ENCODE peak calls at places on chromosome 9, in seven cellular contexts. S, E, B, Y, K, W and V are unnamed samples.

GRCh38 chr9:36584626-36585460 is 12.1 kb downstream of the MELK start:
- DNase-seq in Y (no peak), K (peak; percentile 68), E (peak; percentile 25), B (no peak), W (peak; percentile 38), S (no peak), V (peak; percentile 86)

GRCh38 chr9:99896119-99896518 is 10.3 kb upstream of the STX17 start:
- DNase-seq in Y (no peak), W (no peak), B (no peak), E (no peak), K (no peak), S (no peak), V (no peak)

GRCh38 chr9:69027355-69028097 is 8.0 kb upstream of the FXN start:
- DNase-seq in E (peak; percentile 78), B (peak; percentile 46), K (peak; percentile 64), Y (peak; percentile 49), W (peak; percentile 55), S (no peak), V (peak; percentile 45)

GRCh38 chr9:127099664-127100063 is 22.8 kb downstream of the ANGPTL2 start:
- DNase-seq in E (no peak), S (no peak), B (no peak), Y (no peak), W (no peak), K (no peak), V (no peak)

GRCh38 chr9:34442770-34443169 is 15.6 kb downstream of the FAM219A start:
- DNase-seq in W (no peak), Y (no peak), B (no peak), K (no peak), E (no peak), S (no peak), V (no peak)

GRCh38 chr9:134601764-134602163 is 39.8 kb upstream of the COL5A1 start:
- DNase-seq in E (no peak), Y (no peak), S (no peak), W (no peak), K (peak; percentile 83), B (no peak), V (peak; percentile 67)

GRCh38 chr9:37464426-37465248 is 613 bp downstream of the ZBTB5 start:
- DNase-seq in B (no peak), Y (no peak), E (no peak), K (peak; percentile 90), S (no peak), W (peak; percentile 69), V (peak; percentile 63)

GRCh38 chr9:23537192-23538059 is 288.6 kb downstream of the ELAVL2 start:
- DNase-seq in E (no peak), Y (no peak), S (no peak), K (no peak), W (no peak), B (peak; percentile 38), V (no peak)

GRCh38 chr9:18393340-18394130 is 80.4 kb upstream of the ADAMTSL1 start:
- DNase-seq in E (peak; percentile 57), Y (no peak), S (no peak), K (peak; percentile 92), B (no peak), W (no peak), V (peak; percentile 96)

GRCh38 chr9:74846771-74847170 is 41.0 kb downstream of the TRPM6 start:
- DNase-seq in E (no peak), W (no peak), S (no peak), Y (no peak), K (peak; percentile 1), B (no peak), V (peak; percentile 6)

GRCh38 chr9:97561501-97561900 is 60.0 kb downstream of the TMOD1 start:
- DNase-seq in E (no peak), Y (no peak), S (no peak), B (no peak), K (no peak), W (no peak), V (no peak)

GRCh38 chr9:87216036-87216435 is 268.7 kb upstream of the GAS1 start:
- DNase-seq in S (no peak), K (no peak), E (no peak), W (no peak), Y (no peak), B (no peak), V (no peak)

GRCh38 chr9:136228107-136228875 is 17.3 kb downstream of the QSOX2 start:
- DNase-seq in Y (no peak), B (no peak), W (no peak), K (peak; percentile 71), E (peak; percentile 25), S (no peak), V (peak; percentile 89)

DNA sequence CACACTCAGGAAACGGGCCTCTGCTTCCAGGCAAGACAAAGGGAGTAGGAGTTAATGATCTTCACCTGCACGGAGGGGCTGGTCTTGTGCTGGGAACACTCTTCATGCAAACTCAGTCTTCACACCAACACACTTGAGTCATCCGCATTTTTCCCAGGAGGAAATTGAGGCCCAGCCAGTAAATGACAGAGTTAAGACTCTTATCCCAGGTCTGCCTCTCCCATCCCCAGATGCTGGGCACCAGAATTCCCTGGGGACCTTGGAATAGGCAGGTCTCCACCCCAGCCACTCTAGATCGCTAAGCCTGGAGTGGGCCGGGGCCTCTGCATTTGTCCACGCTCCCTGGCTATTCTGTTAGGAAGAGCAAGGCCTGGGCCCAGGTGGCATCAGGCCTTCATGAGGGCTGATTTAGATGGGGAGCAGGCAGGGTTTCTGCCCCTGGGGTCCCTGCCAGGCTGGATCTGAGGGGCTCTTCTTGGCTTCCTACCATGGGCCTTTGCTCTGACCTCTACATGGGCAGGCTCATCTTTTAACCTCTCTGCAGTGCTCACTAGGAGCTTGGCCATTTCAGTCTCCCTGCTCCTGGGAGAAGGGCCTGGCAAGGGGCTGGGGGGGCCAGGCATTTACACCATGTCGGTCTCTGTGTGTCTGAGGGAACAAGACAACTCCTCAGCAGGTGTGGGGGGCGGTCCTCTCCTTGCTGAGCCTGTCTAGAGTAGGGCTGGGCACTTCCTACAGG is 77.3 kb downstream of the AMBP start:
- DNase-seq in Y (peak; percentile 17), S (no peak), W (no peak), B (no peak), E (peak; percentile 7), K (no peak), V (peak; percentile 28)
- H3K79me1 ChIP-seq in Y (no peaks in the 10 kb centered on the region), S (no peaks in the 10 kb centered on the region), W (no peaks in the 10 kb centered on the region), B (peaks cover 3% of the 10 kb centered on the region), E (no peaks in the 10 kb centered on the region), K (peaks cover 52% of the 10 kb centered on the region), V (no peaks in the 10 kb centered on the region)

DNA sequence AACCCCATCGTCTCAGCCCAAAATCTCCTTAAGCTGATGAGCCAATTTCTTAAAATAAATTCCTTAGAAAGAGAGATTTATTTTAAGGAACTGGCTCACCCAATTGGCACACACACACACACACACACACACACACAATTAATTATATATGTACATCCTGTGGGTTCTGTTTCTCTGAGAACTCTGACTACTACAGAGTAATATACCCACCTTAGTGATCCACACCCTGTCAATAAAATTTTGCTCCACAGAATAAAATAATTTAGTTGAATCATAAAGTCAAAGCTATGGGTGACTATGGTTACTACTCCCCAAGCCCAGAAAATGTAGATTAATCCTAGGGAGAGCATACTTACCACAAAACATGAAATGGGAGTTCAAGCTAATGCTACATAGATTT is 131.0 kb downstream of the DMAC1 start:
- DNase-seq in W (no peak), E (no peak), Y (no peak), K (no peak), B (no peak), S (no peak), V (no peak)
- H2BK5ac ChIP-seq in W (no peak overlapping the region), E (no peak overlapping the region), Y (no peak overlapping the region), K (no peak overlapping the region), B (no peak overlapping the region), S (no peak overlapping the region), V (no peak overlapping the region)

DNA sequence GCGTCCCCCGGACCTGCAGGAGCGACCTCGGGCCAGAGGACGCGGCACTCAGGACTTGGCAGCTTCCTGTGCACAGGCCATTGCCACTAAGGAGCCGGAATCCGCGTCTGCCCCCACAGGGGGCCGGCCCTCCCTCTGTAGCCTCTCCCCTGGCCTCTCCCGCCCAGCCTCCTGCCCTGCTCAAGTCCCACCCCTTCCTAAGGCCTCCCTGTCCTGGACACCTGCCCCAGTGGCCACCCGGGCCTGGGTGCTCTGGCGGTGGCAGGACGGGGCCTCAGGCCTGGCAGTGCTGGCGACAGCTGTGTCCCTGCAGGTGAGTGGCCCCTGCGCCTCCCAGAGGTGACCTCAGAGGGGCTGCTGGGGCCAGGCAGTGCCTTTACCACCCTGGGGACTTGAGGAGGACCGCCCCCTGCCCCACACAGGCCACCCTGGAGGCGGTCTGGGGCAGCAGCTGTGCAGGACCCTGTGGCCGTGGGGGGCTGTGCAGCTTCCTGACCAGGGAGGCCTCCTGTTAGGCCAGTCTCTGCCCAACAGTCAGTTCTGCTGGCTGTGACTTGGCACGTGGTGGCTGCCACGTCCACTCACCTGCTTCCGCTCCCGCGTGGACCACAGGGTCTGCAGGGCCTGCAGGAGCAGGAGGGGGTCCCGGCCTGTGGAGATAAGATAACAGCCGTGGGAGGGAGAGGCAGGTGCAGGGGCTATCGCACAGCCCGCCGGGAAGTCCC is 40.1 kb downstream of the EXD3 start:
- DNase-seq in S (no peak), E (peak; percentile 68), Y (peak; percentile 73), W (no peak), K (no peak), B (no peak), V (no peak)
- H3K4me2 ChIP-seq in S (no peak overlapping the region), E (no peak overlapping the region), Y (no peak overlapping the region), W (no peak overlapping the region), K (no peak overlapping the region), B (no peak overlapping the region), V (no peak overlapping the region)

DNA sequence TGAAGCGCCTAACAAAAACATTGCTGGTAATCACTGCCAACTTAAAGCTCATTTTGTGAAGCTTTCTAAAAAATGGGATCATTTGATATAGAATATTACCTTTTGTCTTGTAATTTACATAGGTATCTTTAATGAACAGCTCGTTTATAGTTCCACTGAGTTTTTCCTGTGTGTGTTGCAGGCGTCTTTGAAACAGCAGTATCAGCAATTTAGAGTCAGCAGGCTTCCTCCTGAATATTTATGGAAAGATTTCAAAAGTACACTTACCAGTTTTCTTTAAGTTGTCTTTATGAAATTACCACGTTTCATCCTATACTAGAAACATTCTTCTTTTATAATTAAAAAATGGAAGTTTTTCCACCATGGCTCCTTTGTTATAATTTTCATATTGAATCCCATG is 140.3 kb upstream of the GRIN3A start:
- DNase-seq in K (no peak), E (no peak), S (no peak), Y (no peak), W (no peak), B (no peak), V (no peak)
- H3K79me1 ChIP-seq in K (no peaks in the 10 kb centered on the region), E (no peaks in the 10 kb centered on the region), S (no peaks in the 10 kb centered on the region), Y (no peaks in the 10 kb centered on the region), W (no peaks in the 10 kb centered on the region), B (no peaks in the 10 kb centered on the region), V (no peaks in the 10 kb centered on the region)